ENCODE peak calls at places on chromosomes 5 and 9, in nine cellular contexts. One of them, this sample, is unnamed.

GRCh38 chr5:2136728-2137333 is 254.1 kb upstream of the IRX4 start:
- DNase-seq in fibroblast of mammary gland: peak; percentile 10
- DNase-seq in COR-L47: no peak
- DNase-seq in NAMALWA: no peak
- DNase-seq in GM12865: no peak
- DNase-seq in GM04503: no peak
- DNase-seq in SW 1271: no peak
- DNase-seq in HTR-8/SVneo: no peak
- DNase-seq in activated effector memory CD4-positive, alpha-beta T cell treated with Interleukin-2 at 50 U/mL for 16 hours: no peak
- DNase-seq in this sample: no peak

GRCh38 chr5:127205147-127205546 is 85.4 kb upstream of the MEGF10 start:
- DNase-seq in fibroblast of mammary gland: no peak
- DNase-seq in activated effector memory CD4-positive, alpha-beta T cell treated with Interleukin-2 at 50 U/mL for 16 hours: no peak
- DNase-seq in GM12865: no peak
- DNase-seq in SW 1271: no peak
- DNase-seq in NAMALWA: no peak
- DNase-seq in COR-L47: no peak
- DNase-seq in HTR-8/SVneo: no peak
- DNase-seq in GM04503: no peak
- DNase-seq in this sample: no peak

GRCh38 chr5:74067748-74068541 is 441.9 kb downstream of the ARHGEF28 start:
- DNase-seq in GM12865: no peak
- DNase-seq in fibroblast of mammary gland: peak; percentile 8
- DNase-seq in NAMALWA: no peak
- DNase-seq in activated effector memory CD4-positive, alpha-beta T cell treated with Interleukin-2 at 50 U/mL for 16 hours: no peak
- DNase-seq in SW 1271: no peak
- DNase-seq in GM04503: peak; percentile 32
- DNase-seq in COR-L47: no peak
- DNase-seq in HTR-8/SVneo: peak; percentile 28
- DNase-seq in this sample: no peak

GRCh38 chr9:4596165-4596922 is 65.8 kb upstream of the PLPP6 start:
- DNase-seq in COR-L47: no peak
- DNase-seq in SW 1271: no peak
- DNase-seq in HTR-8/SVneo: no peak
- DNase-seq in NAMALWA: peak; percentile 39
- DNase-seq in GM04503: no peak
- DNase-seq in fibroblast of mammary gland: peak; percentile 43
- DNase-seq in GM12865: peak; percentile 48
- DNase-seq in activated effector memory CD4-positive, alpha-beta T cell treated with Interleukin-2 at 50 U/mL for 16 hours: peak; percentile 38
- DNase-seq in this sample: no peak

GRCh38 chr5:176831425-176831824 is 21.1 kb downstream of the UNC5A start:
- DNase-seq in GM04503: no peak
- DNase-seq in NAMALWA: no peak
- DNase-seq in GM12865: no peak
- DNase-seq in COR-L47: no peak
- DNase-seq in HTR-8/SVneo: no peak
- DNase-seq in activated effector memory CD4-positive, alpha-beta T cell treated with Interleukin-2 at 50 U/mL for 16 hours: no peak
- DNase-seq in fibroblast of mammary gland: no peak
- DNase-seq in SW 1271: no peak
- DNase-seq in this sample: no peak

GRCh38 chr5:99815-100214 is 7.8 kb downstream of the PLEKHG4B start:
- DNase-seq in GM12865: no peak
- DNase-seq in SW 1271: no peak
- DNase-seq in HTR-8/SVneo: no peak
- DNase-seq in GM04503: no peak
- DNase-seq in activated effector memory CD4-positive, alpha-beta T cell treated with Interleukin-2 at 50 U/mL for 16 hours: no peak
- DNase-seq in COR-L47: no peak
- DNase-seq in fibroblast of mammary gland: no peak
- DNase-seq in NAMALWA: no peak
- DNase-seq in this sample: no peak

GRCh38 chr9:134287591-134288518 is 38.4 kb upstream of the RXRA start:
- DNase-seq in NAMALWA: no peak
- DNase-seq in HTR-8/SVneo: no peak
- DNase-seq in COR-L47: no peak
- DNase-seq in SW 1271: no peak
- DNase-seq in fibroblast of mammary gland: no peak
- DNase-seq in GM04503: no peak
- DNase-seq in GM12865: no peak
- DNase-seq in activated effector memory CD4-positive, alpha-beta T cell treated with Interleukin-2 at 50 U/mL for 16 hours: no peak
- DNase-seq in this sample: no peak

GRCh38 chr5:56012281-56012963 is 17.7 kb upstream of the IL6ST start:
- DNase-seq in NAMALWA: no peak
- DNase-seq in GM04503: no peak
- DNase-seq in fibroblast of mammary gland: peak; percentile 85
- DNase-seq in HTR-8/SVneo: no peak
- DNase-seq in SW 1271: no peak
- DNase-seq in activated effector memory CD4-positive, alpha-beta T cell treated with Interleukin-2 at 50 U/mL for 16 hours: peak; percentile 18
- DNase-seq in GM12865: peak; percentile 46
- DNase-seq in COR-L47: no peak
- DNase-seq in this sample: no peak

GRCh38 chr5:148290271-148291195 is 21.7 kb upstream of the SPINK7 start:
- DNase-seq in activated effector memory CD4-positive, alpha-beta T cell treated with Interleukin-2 at 50 U/mL for 16 hours: no peak
- DNase-seq in HTR-8/SVneo: no peak
- DNase-seq in COR-L47: peak; percentile 52
- DNase-seq in SW 1271: no peak
- DNase-seq in GM04503: no peak
- DNase-seq in fibroblast of mammary gland: peak; percentile 13
- DNase-seq in NAMALWA: peak; percentile 34
- DNase-seq in GM12865: peak; percentile 11
- DNase-seq in this sample: no peak

This sample was measured in cortex of kidney.